ENCODE peak calls at places on chromosomes 13 and 19, in nine cellular contexts. One of them, this sample, is unnamed.

GRCh38 chr19:49677232-49677881 is at the start of gene PRMT1:
- DNase-seq in BE2C: peak; percentile 79
- DNase-seq in RPMI8226: peak; percentile 63
- DNase-seq in HFF-Myc: no peak
- DNase-seq in brain microvascular endothelial cell: no peak
- DNase-seq in cardiac fibroblast: no peak
- DNase-seq in ascending aorta: no peak
- DNase-seq in WTC11: peak; percentile 63
- DNase-seq in left lung: peak; percentile 53
- DNase-seq in this sample: no peak

GRCh38 chr19:45125975-45126493 is 33.1 kb downstream of the PPP1R37 start:
- DNase-seq in BE2C: peak; percentile 82
- DNase-seq in RPMI8226: peak; percentile 67
- DNase-seq in HFF-Myc: peak; percentile 27
- DNase-seq in brain microvascular endothelial cell: peak; percentile 48
- DNase-seq in cardiac fibroblast: peak; percentile 59
- DNase-seq in ascending aorta: no peak
- DNase-seq in WTC11: peak; percentile 90
- DNase-seq in left lung: peak; percentile 60
- DNase-seq in this sample: peak; percentile 8

GRCh38 chr19:17234911-17235617 is 9.0 kb downstream of the OCEL1 start:
- DNase-seq in BE2C: peak; percentile 55
- DNase-seq in RPMI8226: peak; percentile 82
- DNase-seq in HFF-Myc: no peak
- DNase-seq in brain microvascular endothelial cell: peak; percentile 29
- DNase-seq in cardiac fibroblast: peak; percentile 54
- DNase-seq in ascending aorta: no peak
- DNase-seq in WTC11: peak; percentile 82
- DNase-seq in left lung: peak; percentile 57
- DNase-seq in this sample: no peak

GRCh38 chr19:19474950-19475781 is 40.2 kb downstream of the TSSK6 start:
- DNase-seq in BE2C: no peak
- DNase-seq in RPMI8226: no peak
- DNase-seq in HFF-Myc: no peak
- DNase-seq in brain microvascular endothelial cell: no peak
- DNase-seq in cardiac fibroblast: no peak
- DNase-seq in ascending aorta: no peak
- DNase-seq in WTC11: peak; percentile 75
- DNase-seq in left lung: no peak
- DNase-seq in this sample: no peak

GRCh38 chr13:75736132-75736531 is 100.0 kb downstream of the LMO7 start:
- DNase-seq in BE2C: no peak
- DNase-seq in RPMI8226: no peak
- DNase-seq in HFF-Myc: no peak
- DNase-seq in brain microvascular endothelial cell: no peak
- DNase-seq in cardiac fibroblast: no peak
- DNase-seq in ascending aorta: no peak
- DNase-seq in WTC11: no peak
- DNase-seq in left lung: no peak
- DNase-seq in this sample: no peak

GRCh38 chr13:28707629-28708427 is 10.9 kb downstream of the SLC46A3 start:
- DNase-seq in BE2C: no peak
- DNase-seq in RPMI8226: peak; percentile 68
- DNase-seq in HFF-Myc: peak; percentile 87
- DNase-seq in brain microvascular endothelial cell: peak; percentile 63
- DNase-seq in cardiac fibroblast: peak; percentile 85
- DNase-seq in ascending aorta: no peak
- DNase-seq in WTC11: no peak
- DNase-seq in left lung: no peak
- DNase-seq in this sample: no peak

GRCh38 chr19:14112051-14112808 is 5.3 kb downstream of the PRKACA start:
- DNase-seq in BE2C: no peak
- DNase-seq in RPMI8226: no peak
- DNase-seq in HFF-Myc: no peak
- DNase-seq in brain microvascular endothelial cell: no peak
- DNase-seq in cardiac fibroblast: peak; percentile 54
- DNase-seq in ascending aorta: no peak
- DNase-seq in WTC11: no peak
- DNase-seq in left lung: peak; percentile 53
- DNase-seq in this sample: no peak

GRCh38 chr13:95540848-95541247 is 11.7 kb upstream of the CLDN10 start:
- DNase-seq in BE2C: no peak
- DNase-seq in RPMI8226: peak; percentile 3
- DNase-seq in HFF-Myc: no peak
- DNase-seq in brain microvascular endothelial cell: no peak
- DNase-seq in cardiac fibroblast: no peak
- DNase-seq in ascending aorta: no peak
- DNase-seq in WTC11: no peak
- DNase-seq in left lung: peak; percentile 36
- DNase-seq in this sample: no peak

GRCh38 chr19:28289294-28290063 is 923.5 kb downstream of the UQCRFS1 start:
- DNase-seq in BE2C: no peak
- DNase-seq in RPMI8226: no peak
- DNase-seq in HFF-Myc: peak; percentile 26
- DNase-seq in brain microvascular endothelial cell: no peak
- DNase-seq in cardiac fibroblast: peak; percentile 46
- DNase-seq in ascending aorta: no peak
- DNase-seq in WTC11: no peak
- DNase-seq in left lung: no peak
- DNase-seq in this sample: peak; percentile 35

GRCh38 chr19:5339950-5340636 is 519 bp downstream of the PTPRS start:
- DNase-seq in BE2C: peak; percentile 63
- DNase-seq in RPMI8226: no peak
- DNase-seq in HFF-Myc: no peak
- DNase-seq in brain microvascular endothelial cell: no peak
- DNase-seq in cardiac fibroblast: no peak
- DNase-seq in ascending aorta: no peak
- DNase-seq in WTC11: peak; percentile 29
- DNase-seq in left lung: no peak
- DNase-seq in this sample: no peak

GRCh38 chr19:5128932-5129389 is 160.0 kb downstream of the KDM4B start:
- DNase-seq in BE2C: no peak
- DNase-seq in RPMI8226: no peak
- DNase-seq in HFF-Myc: no peak
- DNase-seq in brain microvascular endothelial cell: peak; percentile 34
- DNase-seq in cardiac fibroblast: no peak
- DNase-seq in ascending aorta: no peak
- DNase-seq in WTC11: no peak
- DNase-seq in left lung: no peak
- DNase-seq in this sample: no peak

GRCh38 chr19:16825312-16826168 is 3.7 kb upstream of the SIN3B start:
- DNase-seq in BE2C: peak; percentile 36
- DNase-seq in RPMI8226: peak; percentile 58
- DNase-seq in HFF-Myc: peak; percentile 69
- DNase-seq in brain microvascular endothelial cell: peak; percentile 50
- DNase-seq in cardiac fibroblast: peak; percentile 59
- DNase-seq in ascending aorta: peak; percentile 68
- DNase-seq in WTC11: peak; percentile 59
- DNase-seq in left lung: peak; percentile 43
- DNase-seq in this sample: peak; percentile 52

GRCh38 chr19:49513746-49514118 is 1.3 kb downstream of the FCGRT start:
- DNase-seq in BE2C: no peak
- DNase-seq in RPMI8226: no peak
- DNase-seq in HFF-Myc: no peak
- DNase-seq in brain microvascular endothelial cell: no peak
- DNase-seq in cardiac fibroblast: no peak
- DNase-seq in ascending aorta: no peak
- DNase-seq in WTC11: no peak
- DNase-seq in left lung: no peak
- DNase-seq in this sample: no peak

GRCh38 chr13:43078399-43078798 is 55.0 kb downstream of the DNAJC15 start:
- DNase-seq in BE2C: no peak
- DNase-seq in RPMI8226: no peak
- DNase-seq in HFF-Myc: no peak
- DNase-seq in brain microvascular endothelial cell: no peak
- DNase-seq in cardiac fibroblast: no peak
- DNase-seq in ascending aorta: no peak
- DNase-seq in WTC11: no peak
- DNase-seq in left lung: no peak
- DNase-seq in this sample: no peak

GRCh38 chr13:33999830-34000605 is 182.1 kb downstream of the RFC3 start:
- DNase-seq in BE2C: no peak
- DNase-seq in RPMI8226: no peak
- DNase-seq in HFF-Myc: no peak
- DNase-seq in brain microvascular endothelial cell: no peak
- DNase-seq in cardiac fibroblast: no peak
- DNase-seq in ascending aorta: no peak
- DNase-seq in WTC11: no peak
- DNase-seq in left lung: no peak
- DNase-seq in this sample: no peak

GRCh38 chr19:31350033-31350692 is 927 bp upstream of the TSHZ3 start:
- DNase-seq in BE2C: no peak
- DNase-seq in RPMI8226: no peak
- DNase-seq in HFF-Myc: no peak
- DNase-seq in brain microvascular endothelial cell: no peak
- DNase-seq in cardiac fibroblast: peak; percentile 42
- DNase-seq in ascending aorta: peak; percentile 70
- DNase-seq in WTC11: no peak
- DNase-seq in left lung: peak; percentile 42
- DNase-seq in this sample: no peak

GRCh38 chr13:32262619-32263018 is 52.5 kb downstream of the ZAR1L start:
- DNase-seq in BE2C: no peak
- DNase-seq in RPMI8226: no peak
- DNase-seq in HFF-Myc: no peak
- DNase-seq in brain microvascular endothelial cell: no peak
- DNase-seq in cardiac fibroblast: no peak
- DNase-seq in ascending aorta: no peak
- DNase-seq in WTC11: no peak
- DNase-seq in left lung: no peak
- DNase-seq in this sample: no peak

GRCh38 chr13:24683833-24684599 is 3.8 kb downstream of the ATP12A start:
- DNase-seq in BE2C: peak; percentile 79
- DNase-seq in RPMI8226: peak; percentile 55
- DNase-seq in HFF-Myc: no peak
- DNase-seq in brain microvascular endothelial cell: peak; percentile 29
- DNase-seq in cardiac fibroblast: peak; percentile 31
- DNase-seq in ascending aorta: no peak
- DNase-seq in WTC11: peak; percentile 84
- DNase-seq in left lung: no peak
- DNase-seq in this sample: peak; percentile 21

GRCh38 chr13:44843403-44843802 is 145.9 kb downstream of the NUFIP1 start:
- DNase-seq in BE2C: no peak
- DNase-seq in RPMI8226: no peak
- DNase-seq in HFF-Myc: no peak
- DNase-seq in brain microvascular endothelial cell: peak; percentile 60
- DNase-seq in cardiac fibroblast: peak; percentile 72
- DNase-seq in ascending aorta: no peak
- DNase-seq in WTC11: no peak
- DNase-seq in left lung: no peak
- DNase-seq in this sample: no peak

GRCh38 chr13:90890435-90890834 is 457.1 kb upstream of the MIR17HG start:
- DNase-seq in BE2C: no peak
- DNase-seq in RPMI8226: no peak
- DNase-seq in HFF-Myc: no peak
- DNase-seq in brain microvascular endothelial cell: no peak
- DNase-seq in cardiac fibroblast: no peak
- DNase-seq in ascending aorta: no peak
- DNase-seq in WTC11: no peak
- DNase-seq in left lung: no peak
- DNase-seq in this sample: no peak

GRCh38 chr13:113646921-113647340 is 11.1 kb downstream of the ATP4B start:
- DNase-seq in BE2C: peak; percentile 7
- DNase-seq in RPMI8226: no peak
- DNase-seq in HFF-Myc: no peak
- DNase-seq in brain microvascular endothelial cell: no peak
- DNase-seq in cardiac fibroblast: no peak
- DNase-seq in ascending aorta: no peak
- DNase-seq in WTC11: peak; percentile 5
- DNase-seq in left lung: no peak
- DNase-seq in this sample: no peak

GRCh38 chr19:32448026-32448425 is 42.5 kb downstream of the DPY19L3 start:
- DNase-seq in BE2C: no peak
- DNase-seq in RPMI8226: no peak
- DNase-seq in HFF-Myc: no peak
- DNase-seq in brain microvascular endothelial cell: no peak
- DNase-seq in cardiac fibroblast: no peak
- DNase-seq in ascending aorta: no peak
- DNase-seq in WTC11: no peak
- DNase-seq in left lung: no peak
- DNase-seq in this sample: no peak

GRCh38 chr13:110420626-110421025 is 113.5 kb downstream of the COL4A2 start:
- DNase-seq in BE2C: no peak
- DNase-seq in RPMI8226: no peak
- DNase-seq in HFF-Myc: no peak
- DNase-seq in brain microvascular endothelial cell: no peak
- DNase-seq in cardiac fibroblast: no peak
- DNase-seq in ascending aorta: no peak
- DNase-seq in WTC11: no peak
- DNase-seq in left lung: no peak
- DNase-seq in this sample: no peak

GRCh38 chr19:896434-896833 is 3.1 kb downstream of the RNU6-9 start:
- DNase-seq in BE2C: no peak
- DNase-seq in RPMI8226: no peak
- DNase-seq in HFF-Myc: no peak
- DNase-seq in brain microvascular endothelial cell: no peak
- DNase-seq in cardiac fibroblast: no peak
- DNase-seq in ascending aorta: no peak
- DNase-seq in WTC11: no peak
- DNase-seq in left lung: no peak
- DNase-seq in this sample: no peak

GRCh38 chr13:50222569-50223332 is 207.5 kb downstream of the KCNRG start:
- DNase-seq in BE2C: no peak
- DNase-seq in RPMI8226: peak; percentile 76
- DNase-seq in HFF-Myc: peak; percentile 51
- DNase-seq in brain microvascular endothelial cell: peak; percentile 83
- DNase-seq in cardiac fibroblast: peak; percentile 93
- DNase-seq in ascending aorta: peak; percentile 80
- DNase-seq in WTC11: peak; percentile 14
- DNase-seq in left lung: peak; percentile 78
- DNase-seq in this sample: no peak

GRCh38 chr19:24029941-24030636 is 56.9 kb upstream of the ZNF254 start:
- DNase-seq in BE2C: no peak
- DNase-seq in RPMI8226: no peak
- DNase-seq in HFF-Myc: no peak
- DNase-seq in brain microvascular endothelial cell: no peak
- DNase-seq in cardiac fibroblast: no peak
- DNase-seq in ascending aorta: no peak
- DNase-seq in WTC11: peak; percentile 33
- DNase-seq in left lung: no peak
- DNase-seq in this sample: no peak